ENCODE peak calls at places on chromosomes 12 and 14, in five cellular contexts. G, U, E, P and F are unnamed samples.
A peak's percentile ranks its signal among the peaks of the same experiment; 100 is the strongest.

GRCh38 chr14:99717682-99718013 is 33.5 kb downstream of the CYP46A1 start:
- DNase-seq in G (no peak), U (no peak), E (no peak), P (no peak), F (no peak)

GRCh38 chr14:102933618-102934231 is 11.3 kb downstream of the AMN start:
- DNase-seq in G (peak; percentile 21), U (no peak), E (no peak), P (no peak), F (no peak)

GRCh38 chr12:2057041-2057792 is 4.4 kb downstream of the CACNA1C start:
- DNase-seq in G (peak; percentile 56), U (peak; percentile 68), E (peak; percentile 48), P (no peak), F (peak; percentile 79)

GRCh38 chr12:42854208-42854607 is 264.7 kb upstream of the PRICKLE1 start:
- DNase-seq in G (no peak), U (no peak), E (no peak), P (no peak), F (no peak)

GRCh38 chr12:10956085-10956484 is 17.0 kb upstream of the TAS2R14 start:
- DNase-seq in G (no peak), U (no peak), E (no peak), P (no peak), F (no peak)

GRCh38 chr12:62861157-62861535 is 73.8 kb downstream of the PPM1H start:
- DNase-seq in G (no peak), U (no peak), E (no peak), P (no peak), F (no peak)

GRCh38 chr14:103543140-103543539 is 14.1 kb downstream of the TRMT61A start:
- DNase-seq in G (no peak), U (no peak), E (no peak), P (no peak), F (no peak)

GRCh38 chr14:61607570-61608244 is 87.6 kb upstream of the HIF1A start:
- DNase-seq in G (peak; percentile 15), U (no peak), E (no peak), P (no peak), F (no peak)